ENCODE peak calls at places on chromosomes 3 and 15, in six cellular contexts. A is NCI-H524; D is Peyer's patch; Q is NCI-H187 treated with DMSO at 0.1 percent for 48 hours; X is activated CD4-positive, alpha-beta T cell treated with anti-CD3 and anti-CD28 coated beads, Interleukin-2, amount 50 U/mL, for 1 hour; I is kidney epithelial cell. C is an unnamed sample.

GRCh38 chr15:45543051-45543450 is 20.5 kb upstream of the SLC30A4 start:
- DNase-seq in A (no peak), D (no peak), Q (no peak), X (no peak), I (no peak), C (no peak)

GRCh38 chr3:61078016-61078415 is 173.2 kb downstream of the FHIT start:
- DNase-seq in A (no peak), D (no peak), Q (no peak), X (no peak), I (no peak), C (no peak)

GRCh38 chr15:70088887-70089691 is 8.6 kb downstream of the TLE3 start:
- DNase-seq in A (peak), D (no peak), Q (no peak), X (no peak), I (no peak), C (no peak)

GRCh38 chr3:99542771-99543518 is 95.4 kb upstream of the COL8A1 start:
- DNase-seq in A (no peak), D (no peak), Q (no peak), X (no peak), I (no peak), C (peak)

GRCh38 chr3:140198242-140198641 is 263.3 kb downstream of the CLSTN2 start:
- DNase-seq in A (peak), D (no peak), Q (no peak), X (no peak), I (no peak), C (no peak)

GRCh38 chr15:90086868-90087268 is 15.4 kb downstream of the IDH2 start:
- DNase-seq in A (peak), D (no peak), Q (no peak), X (peak), I (no peak), C (no peak)

GRCh38 chr3:49614936-49615335 is 59.2 kb upstream of the APEH start:
- DNase-seq in A (no peak), D (no peak), Q (no peak), X (no peak), I (no peak), C (no peak)

GRCh38 chr3:129439381-129439816 is 349 bp downstream of the MBD4 start:
- DNase-seq in A (no peak), D (no peak), Q (no peak), X (peak), I (no peak), C (no peak)

GRCh38 chr3:44066806-44067205 is 174.9 kb upstream of the TOPAZ1 start:
- DNase-seq in A (no peak), D (no peak), Q (no peak), X (no peak), I (no peak), C (no peak)

C was measured in keratinocyte.